ENCODE peak calls at places on chromosomes 5 and 9, in eight cellular contexts. Y is kidney epithelial cell; W is SIG-M5; S is GM12865; Q is NCI-H2081; M is activated T-cell treated with anti-CD3 and anti-CD28 coated beads, Interleukin-2, amount 50 U/mL, for 48 hours; C is choroid plexus epithelial cell; A is caudate nucleus. Z is an unnamed sample.

GRCh38 chr5:129906177-129906887 is 2.1 kb downstream of the CHSY3 start:
- DNase-seq in Y (no peak), W (no peak), S (no peak), Q (no peak), M (no peak), C (peak), A (no peak), Z (peak)

GRCh38 chr5:120564013-120564412 is 99.9 kb downstream of the PRR16 start:
- DNase-seq in Y (no peak), W (no peak), S (no peak), Q (no peak), M (no peak), C (no peak), A (no peak), Z (peak)

GRCh38 chr5:62001640-62002039 is 304.4 kb upstream of the KIF2A start:
- DNase-seq in Y (peak), W (no peak), S (no peak), Q (no peak), M (no peak), C (no peak), A (no peak), Z (no peak)

GRCh38 chr9:35690447-35691324 is 961 bp upstream of the TPM2 start:
- DNase-seq in Y (no peak), W (no peak), S (peak), Q (peak), M (peak), C (peak), A (no peak), Z (peak)

GRCh38 chr5:14108170-14108996 is 34.8 kb upstream of the TRIO start:
- DNase-seq in Y (peak), W (no peak), S (peak), Q (peak), M (peak), C (peak), A (no peak), Z (peak)

GRCh38 chr9:81633952-81634421 is 55.4 kb downstream of the TLE1 start:
- DNase-seq in Y (no peak), W (no peak), S (no peak), Q (no peak), M (no peak), C (no peak), A (no peak), Z (no peak)

GRCh38 chr5:95647886-95648860 is 1.6 kb downstream of the RFESD start:
- DNase-seq in Y (no peak), W (no peak), S (no peak), Q (no peak), M (no peak), C (peak), A (no peak), Z (peak)

GRCh38 chr5:1213508-1214162 is 11.5 kb upstream of the SLC6A18 start:
- DNase-seq in Y (no peak), W (no peak), S (no peak), Q (no peak), M (no peak), C (no peak), A (no peak), Z (no peak)

GRCh38 chr9:79812507-79813261 is 240.9 kb downstream of the TLE4 start:
- DNase-seq in Y (no peak), W (no peak), S (peak), Q (no peak), M (peak), C (no peak), A (no peak), Z (no peak)

GRCh38 chr5:116652196-116652729 is 77.6 kb upstream of the SEMA6A start:
- DNase-seq in Y (peak), W (no peak), S (peak), Q (peak), M (no peak), C (peak), A (peak), Z (peak)

GRCh38 chr5:110031402-110032140 is 341.8 kb downstream of the MAN2A1 start:
- DNase-seq in Y (no peak), W (no peak), S (no peak), Q (no peak), M (no peak), C (no peak), A (no peak), Z (no peak)

GRCh38 chr5:50967388-50968039 is 301.1 kb downstream of the PARP8 start:
- DNase-seq in Y (no peak), W (no peak), S (no peak), Q (peak), M (peak), C (no peak), A (no peak), Z (peak)

GRCh38 chr5:38420691-38421395 is 135.6 kb downstream of the LIFR start:
- DNase-seq in Y (peak), W (no peak), S (peak), Q (peak), M (peak), C (peak), A (no peak), Z (peak)

GRCh38 chr5:178371362-178372090 is 138.9 kb upstream of the PHYKPL start:
- DNase-seq in Y (no peak), W (no peak), S (no peak), Q (no peak), M (no peak), C (peak), A (no peak), Z (no peak)

GRCh38 chr5:93277001-93277400 is 304.0 kb downstream of the NR2F1-AS1 start:
- DNase-seq in Y (no peak), W (no peak), S (no peak), Q (no peak), M (no peak), C (no peak), A (no peak), Z (no peak)

GRCh38 chr5:54309751-54310432 is 481 bp downstream of the ARL15 start:
- DNase-seq in Y (no peak), W (no peak), S (peak), Q (peak), M (peak), C (peak), A (no peak), Z (peak)

GRCh38 chr5:177419045-177419444 is 7.4 kb upstream of the GRK6 start:
- DNase-seq in Y (no peak), W (no peak), S (no peak), Q (no peak), M (no peak), C (peak), A (no peak), Z (peak)

GRCh38 chr9:120901704-120902103 is 24.7 kb upstream of the PHF19 start:
- DNase-seq in Y (no peak), W (no peak), S (peak), Q (no peak), M (peak), C (no peak), A (no peak), Z (no peak)

GRCh38 chr9:136405481-136405880 is 4.9 kb downstream of the ENTR1 start:
- DNase-seq in Y (no peak), W (no peak), S (no peak), Q (no peak), M (no peak), C (no peak), A (no peak), Z (no peak)

GRCh38 chr9:121699271-121700164 is 48.1 kb downstream of the DAB2IP start:
- DNase-seq in Y (no peak), W (no peak), S (peak), Q (no peak), M (peak), C (peak), A (no peak), Z (peak)

GRCh38 chr5:149403923-149404745 is 25.0 kb upstream of the IL17B start:
- DNase-seq in Y (no peak), W (no peak), S (no peak), Q (no peak), M (no peak), C (peak), A (no peak), Z (peak)

GRCh38 chr9:111016046-111017026 is 21.9 kb downstream of the LPAR1 start:
- DNase-seq in Y (no peak), W (no peak), S (peak), Q (no peak), M (no peak), C (peak), A (no peak), Z (no peak)

GRCh38 chr5:16889203-16889971 is 46.7 kb downstream of the MYO10 start:
- DNase-seq in Y (no peak), W (no peak), S (no peak), Q (no peak), M (no peak), C (peak), A (no peak), Z (peak)

GRCh38 chr5:59095480-59095879 is 512.6 kb downstream of the RAB3C start:
- DNase-seq in Y (no peak), W (no peak), S (no peak), Q (no peak), M (no peak), C (peak), A (no peak), Z (no peak)

GRCh38 chr9:94927048-94927761 is 200.7 kb downstream of the AOPEP start:
- DNase-seq in Y (no peak), W (no peak), S (no peak), Q (no peak), M (no peak), C (no peak), A (no peak), Z (no peak)

GRCh38 chr5:4642525-4642924 is 497.6 kb upstream of the ADAMTS16 start:
- DNase-seq in Y (no peak), W (no peak), S (no peak), Q (no peak), M (no peak), C (no peak), A (no peak), Z (no peak)

GRCh38 chr5:10243660-10244240 is 5.9 kb downstream of the ATPSCKMT start:
- DNase-seq in Y (no peak), W (no peak), S (no peak), Q (no peak), M (no peak), C (no peak), A (no peak), Z (no peak)

GRCh38 chr5:32531885-32532520 is 53.4 kb upstream of the SUB1 start:
- DNase-seq in Y (no peak), W (no peak), S (peak), Q (peak), M (peak), C (peak), A (peak), Z (peak)

GRCh38 chr9:92138157-92138959 is 23.1 kb upstream of the SPTLC1 start:
- DNase-seq in Y (no peak), W (no peak), S (peak), Q (peak), M (peak), C (peak), A (peak), Z (peak)

GRCh38 chr9:25830381-25830780 is 152.1 kb upstream of the TUSC1 start:
- DNase-seq in Y (no peak), W (no peak), S (no peak), Q (no peak), M (no peak), C (no peak), A (no peak), Z (no peak)

GRCh38 chr5:26894719-26895263 is 143.6 kb downstream of the CDH9 start:
- DNase-seq in Y (no peak), W (no peak), S (no peak), Q (no peak), M (no peak), C (peak), A (no peak), Z (no peak)

GRCh38 chr5:5704352-5704751 is 281.9 kb downstream of the ICE1 start:
- DNase-seq in Y (no peak), W (no peak), S (no peak), Q (no peak), M (no peak), C (no peak), A (no peak), Z (no peak)

GRCh38 chr5:14914603-14915277 is 43.2 kb upstream of the ANKH start:
- DNase-seq in Y (no peak), W (no peak), S (no peak), Q (no peak), M (no peak), C (peak), A (no peak), Z (no peak)

GRCh38 chr9:100426532-100427365 is at the start of gene MSANTD3:
- DNase-seq in Y (no peak), W (no peak), S (peak), Q (peak), M (peak), C (peak), A (peak), Z (peak)

GRCh38 chr5:31936699-31937098 is 237.4 kb downstream of the GOLPH3 start:
- DNase-seq in Y (no peak), W (no peak), S (no peak), Q (no peak), M (no peak), C (no peak), A (no peak), Z (no peak)

GRCh38 chr9:1510712-1511111 is 460.6 kb downstream of the DMRT2 start:
- DNase-seq in Y (no peak), W (no peak), S (no peak), Q (no peak), M (no peak), C (no peak), A (no peak), Z (no peak)

GRCh38 chr9:27340876-27341540 is 44.1 kb upstream of the EQTN start:
- DNase-seq in Y (no peak), W (no peak), S (no peak), Q (no peak), M (no peak), C (peak), A (no peak), Z (no peak)

GRCh38 chr5:179345429-179346321 is at the start of gene ADAMTS2:
- DNase-seq in Y (no peak), W (no peak), S (no peak), Q (no peak), M (peak), C (peak), A (no peak), Z (peak)